ENCODE peak calls at places on chromosomes 2 and 18, in five cellular contexts. R is AG08396, P is AG10803, A is C1 segment of cervical spinal cord, S is NCI-H1417. J is an unnamed sample.

GRCh38 chr2:15561574-15562344 is 625 bp upstream of the NBAS start:
- DNase-seq in P (peak), S (peak), R (peak), A (peak), J (no peak)

GRCh38 chr2:165778653-165779451 is 15.2 kb downstream of the GALNT3 start:
- DNase-seq in A (no peak), P (no peak), R (no peak), S (no peak), J (no peak)

GRCh38 chr18:41845563-41845962 is 109.5 kb upstream of the PIK3C3 start:
- DNase-seq in R (no peak), P (no peak), S (no peak), A (no peak), J (no peak)

GRCh38 chr2:27809761-27810241 is 38.3 kb downstream of the MRPL33 start:
- DNase-seq in S (no peak), P (peak), A (no peak), R (peak), J (no peak)

GRCh38 chr2:179981085-179981484 is 26.0 kb downstream of the CWC22 start:
- DNase-seq in P (peak), R (no peak), S (peak), A (no peak), J (no peak)

GRCh38 chr2:112195167-112195766 is 57.1 kb downstream of the FBLN7 start:
- DNase-seq in S (no peak), R (no peak), P (no peak), A (no peak), J (no peak)

GRCh38 chr2:235746257-235746934 is 252.6 kb downstream of the AGAP1 start:
- DNase-seq in A (peak), S (peak), P (peak), R (peak), J (no peak)

GRCh38 chr2:231576465-231576864 is 16.2 kb upstream of the TEX44 start:
- DNase-seq in P (no peak), R (no peak), S (no peak), A (no peak), J (no peak)

GRCh38 chr2:240277073-240277806 is 136.8 kb upstream of the OTOS start:
- DNase-seq in A (no peak), R (peak), P (peak), S (no peak), J (no peak)

GRCh38 chr2:96386470-96386869 is 50.9 kb downstream of the NCAPH start:
- DNase-seq in P (no peak), S (peak), A (no peak), R (no peak), J (no peak)

GRCh38 chr18:2910751-2911425 is 64.1 kb downstream of the EMILIN2 start:
- DNase-seq in P (no peak), A (no peak), S (no peak), R (no peak), J (no peak)

GRCh38 chr2:68284896-68285295 is 32.6 kb upstream of the PPP3R1 start:
- DNase-seq in R (peak), S (no peak), A (peak), P (peak), J (peak)

GRCh38 chr2:43324589-43325447 is 98.4 kb upstream of the ZFP36L2 start:
- DNase-seq in R (no peak), P (no peak), S (no peak), A (no peak), J (no peak)

GRCh38 chr2:77336013-77336412 is 186.2 kb downstream of the LRRTM4 start:
- DNase-seq in A (no peak), R (no peak), P (no peak), S (no peak), J (no peak)

GRCh38 chr18:24835751-24836150 is 375.3 kb downstream of the HRH4 start:
- DNase-seq in S (no peak), A (no peak), R (no peak), P (no peak), J (no peak)

GRCh38 chr2:159129807-159130206 is 156.7 kb downstream of the WDSUB1 start:
- DNase-seq in A (no peak), R (no peak), P (no peak), S (no peak), J (peak)

GRCh38 chr2:11368059-11368572 is 23.7 kb upstream of the ROCK2 start:
- DNase-seq in P (no peak), S (no peak), R (peak), A (peak), J (no peak)

GRCh38 chr2:105857076-105857740 is 112.5 kb downstream of the NCK2 start:
- DNase-seq in R (no peak), A (no peak), S (no peak), P (no peak), J (no peak)

GRCh38 chr2:171046056-171046560 is 114.6 kb downstream of the TLK1 start:
- DNase-seq in A (no peak), S (no peak), P (no peak), R (no peak), J (no peak)

GRCh38 chr2:129876576-129876975 is 102.9 kb upstream of the RAB6C start:
- DNase-seq in A (no peak), P (no peak), S (no peak), R (no peak), J (peak)

GRCh38 chr2:236284208-236284607 is 20.0 kb upstream of the ASB18 start:
- DNase-seq in S (no peak), A (no peak), R (no peak), P (no peak), J (no peak)

GRCh38 chr18:74453642-74454198 is 3.4 kb downstream of the DIPK1C start:
- DNase-seq in A (no peak), S (no peak), P (no peak), R (no peak), J (no peak)

GRCh38 chr2:88626171-88627054 is 851 bp downstream of the EIF2AK3 start:
- DNase-seq in S (no peak), R (peak), A (no peak), P (peak), J (no peak)

J was measured in dorsolateral prefrontal cortex.